ENCODE peak calls at places on chromosomes 16 and 17, in seven cellular contexts. A, G, Q, U, X, L and T are unnamed samples.

GRCh38 chr16:78353610-78354009 is 254.2 kb downstream of the WWOX start:
- DNase-seq in G (no peak), L (no peak), Q (no peak), X (no peak), U (no peak), A (no peak), T (peak)

GRCh38 chr17:76905836-76906235 is 37.6 kb downstream of the MGAT5B start:
- DNase-seq in Q (no peak), X (no peak), G (no peak), U (no peak), L (no peak), A (no peak), T (no peak)

GRCh38 chr17:61064087-61064951 is 335.3 kb upstream of the TBX2 start:
- DNase-seq in X (no peak), Q (no peak), G (no peak), L (no peak), A (no peak), U (no peak), T (no peak)

GRCh38 chr17:50947844-50948514 is 81.8 kb upstream of the TOB1 start:
- DNase-seq in L (peak), A (peak), U (peak), Q (peak), G (peak), X (peak), T (peak)

GRCh38 chr17:45948881-45949624 is 50.0 kb upstream of the STH start:
- DNase-seq in Q (peak), L (peak), X (peak), A (peak), G (peak), U (peak), T (peak)

GRCh38 chr17:28549274-28550132 is 2.9 kb downstream of the UNC119 start:
- DNase-seq in X (no peak), G (no peak), Q (no peak), A (no peak), L (no peak), U (no peak), T (no peak)

GRCh38 chr16:85974428-85975375 is 75.7 kb downstream of the IRF8 start:
- DNase-seq in Q (no peak), A (no peak), G (no peak), L (peak), X (no peak), U (no peak), T (no peak)

GRCh38 chr16:11004957-11005610 is 60.7 kb downstream of the CLEC16A start:
- DNase-seq in Q (no peak), A (no peak), G (no peak), L (no peak), U (no peak), X (no peak), T (peak)

GRCh38 chr17:29412780-29413565 is 22.8 kb downstream of the TAOK1 start:
- DNase-seq in Q (no peak), X (peak), A (no peak), L (no peak), U (no peak), G (no peak), T (no peak)

GRCh38 chr17:60158751-60159478 is 9.1 kb downstream of the CA4 start:
- DNase-seq in L (no peak), G (no peak), X (no peak), A (no peak), Q (no peak), U (no peak), T (no peak)

GRCh38 chr17:59165933-59166342 is 10.4 kb downstream of the PRR11 start:
- DNase-seq in G (no peak), L (peak), U (peak), X (no peak), Q (no peak), A (no peak), T (peak)

GRCh38 chr16:30112197-30113030 is 923 bp downstream of the GDPD3 start:
- DNase-seq in A (peak), Q (peak), L (peak), U (peak), G (peak), X (peak), T (peak)

GRCh38 chr17:6231886-6232767 is 161.9 kb downstream of the WSCD1 start:
- DNase-seq in G (no peak), A (no peak), L (no peak), Q (no peak), U (no peak), X (no peak), T (no peak)

GRCh38 chr16:89829630-89830437 is 1.6 kb downstream of the SPIRE2 start:
- DNase-seq in L (no peak), X (no peak), G (no peak), U (no peak), Q (no peak), A (peak), T (no peak)

GRCh38 chr16:17605784-17606183 is 135.0 kb upstream of the XYLT1 start:
- DNase-seq in X (no peak), Q (no peak), G (no peak), U (no peak), A (no peak), L (no peak), T (no peak)

GRCh38 chr16:59146140-59146539 is 412.0 kb upstream of the GOT2 start:
- DNase-seq in G (no peak), A (no peak), U (no peak), Q (no peak), L (no peak), X (no peak), T (no peak)

GRCh38 chr16:51404386-51404785 is 253.3 kb upstream of the SALL1 start:
- DNase-seq in X (no peak), U (no peak), Q (no peak), A (no peak), L (no peak), G (no peak), T (no peak)

GRCh38 chr16:9489823-9490467 is 398.5 kb downstream of the HAPSTR1 start:
- DNase-seq in G (peak), U (no peak), Q (peak), L (no peak), X (no peak), A (peak), T (peak)

GRCh38 chr16:23225634-23226033 is 43.1 kb downstream of the SCNN1G start:
- DNase-seq in Q (no peak), L (no peak), U (no peak), X (no peak), G (no peak), A (no peak), T (no peak)

GRCh38 chr17:47203984-47204721 is 5.0 kb upstream of the MYL4 start:
- DNase-seq in U (no peak), X (no peak), L (no peak), Q (no peak), G (no peak), A (no peak), T (no peak)

GRCh38 chr17:7820231-7820630 is 13.8 kb upstream of the KDM6B start:
- DNase-seq in X (no peak), L (no peak), A (no peak), G (no peak), Q (no peak), U (no peak), T (no peak)

GRCh38 chr17:81416612-81417011 is 21.4 kb downstream of the BAHCC1 start:
- DNase-seq in A (no peak), Q (no peak), X (no peak), G (no peak), U (no peak), L (no peak), T (no peak)

GRCh38 chr16:733382-734207 is 6.7 kb downstream of the HAGHL start:
- DNase-seq in L (no peak), X (no peak), U (no peak), A (no peak), Q (no peak), G (no peak), T (no peak)

GRCh38 chr17:73720187-73720834 is 76.1 kb upstream of the SDK2 start:
- DNase-seq in G (no peak), L (no peak), Q (no peak), A (no peak), U (no peak), X (no peak), T (no peak)

GRCh38 chr16:46972971-46973456 is 460 bp downstream of the DNAJA2 start:
- DNase-seq in U (peak), L (peak), G (peak), Q (peak), X (peak), A (peak), T (peak)

GRCh38 chr17:48241131-48241591 is 133.6 kb downstream of the SNX11 start:
- DNase-seq in U (peak), Q (peak), G (no peak), L (no peak), X (no peak), A (peak), T (no peak)

GRCh38 chr16:18932243-18932997 is 6.2 kb upstream of the SMG1 start:
- DNase-seq in G (no peak), A (no peak), L (no peak), Q (no peak), X (no peak), U (no peak), T (peak)

GRCh38 chr16:72924487-72924886 is 123.4 kb downstream of the ZFHX3 start:
- DNase-seq in L (no peak), Q (no peak), U (no peak), A (no peak), X (no peak), G (no peak), T (no peak)

GRCh38 chr16:81210807-81211206 is 27.7 kb upstream of the BCO1 start:
- DNase-seq in A (no peak), U (no peak), G (no peak), X (no peak), L (no peak), Q (no peak), T (no peak)

GRCh38 chr17:19382581-19383444 is 4.2 kb downstream of the MFAP4 start:
- DNase-seq in A (no peak), G (no peak), Q (no peak), X (no peak), U (no peak), L (no peak), T (no peak)

GRCh38 chr17:74212262-74212912 is 984 bp upstream of the TTYH2 start:
- DNase-seq in U (no peak), L (no peak), Q (peak), G (peak), A (peak), X (no peak), T (no peak)

GRCh38 chr16:66166451-66166850 is 200.0 kb upstream of the CDH5 start:
- DNase-seq in U (no peak), G (no peak), X (no peak), A (no peak), Q (no peak), L (no peak), T (no peak)

GRCh38 chr17:19707728-19708221 is 8.6 kb downstream of the SLC47A2 start:
- DNase-seq in X (no peak), U (no peak), Q (no peak), A (peak), G (no peak), L (no peak), T (peak)

GRCh38 chr17:39461911-39462641 is 790 bp downstream of the CDK12 start:
- DNase-seq in G (no peak), L (peak), A (peak), Q (no peak), U (no peak), X (no peak), T (no peak)

GRCh38 chr16:12869681-12870427 is 31.5 kb upstream of the SHISA9 start:
- DNase-seq in Q (no peak), G (no peak), A (no peak), U (no peak), L (no peak), X (no peak), T (no peak)

GRCh38 chr16:2009791-2010510 is at the start of gene ZNF598:
- DNase-seq in Q (peak), A (peak), G (peak), U (peak), X (peak), L (peak), T (peak)
- TF ChIP-seq CTCF in Q (no peak), A (no peak), G (no peak), U (no peak), X (no peak), L (no peak), T (no peak)

GRCh38 chr16:84292032-84292431 is 2.6 kb upstream of the WFDC1 start:
- DNase-seq in A (no peak), X (no peak), U (no peak), G (no peak), L (no peak), Q (no peak), T (no peak)

GRCh38 chr16:84288902-84289301 is 5.8 kb upstream of the WFDC1 start:
- DNase-seq in G (no peak), U (no peak), L (no peak), Q (no peak), A (no peak), X (no peak), T (no peak)

GRCh38 chr16:84295203-84295850 is 649 bp downstream of the WFDC1 start:
- DNase-seq in Q (no peak), L (no peak), X (no peak), A (no peak), G (no peak), U (no peak), T (no peak)

GRCh38 chr16:84294196-84295142 is at the start of gene WFDC1:
- DNase-seq in X (peak), A (peak), L (no peak), G (no peak), U (no peak), Q (peak), T (peak)

DNA sequence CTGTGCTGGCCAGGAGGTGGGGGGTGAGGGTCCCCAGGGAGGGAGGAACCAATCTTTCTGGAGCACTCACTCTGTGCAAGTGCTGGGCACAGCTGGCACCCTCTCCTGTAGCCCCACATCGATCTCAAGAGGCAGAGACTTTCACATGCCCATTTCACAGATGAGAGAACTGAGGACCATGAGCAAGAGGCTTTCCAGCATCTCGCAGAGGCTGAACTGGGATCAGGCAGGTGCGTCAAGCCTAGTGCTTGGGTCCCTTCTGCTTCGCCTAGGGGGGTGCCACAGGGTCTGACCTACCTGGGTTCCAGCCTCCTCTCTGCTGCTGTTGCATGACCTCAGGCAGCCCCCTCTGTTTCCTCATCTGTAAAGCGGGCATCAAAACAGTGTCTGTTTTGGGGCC is 1.3 kb upstream of the WFDC1 start:
- DNase-seq in Q (no peak), X (no peak), L (no peak), U (no peak), A (no peak), G (no peak), T (no peak)
- H3K27ac ChIP-seq in Q (no peak), X (no peak), L (no peak), U (no peak), A (no peak), G (no peak), T (no peak)

DNA sequence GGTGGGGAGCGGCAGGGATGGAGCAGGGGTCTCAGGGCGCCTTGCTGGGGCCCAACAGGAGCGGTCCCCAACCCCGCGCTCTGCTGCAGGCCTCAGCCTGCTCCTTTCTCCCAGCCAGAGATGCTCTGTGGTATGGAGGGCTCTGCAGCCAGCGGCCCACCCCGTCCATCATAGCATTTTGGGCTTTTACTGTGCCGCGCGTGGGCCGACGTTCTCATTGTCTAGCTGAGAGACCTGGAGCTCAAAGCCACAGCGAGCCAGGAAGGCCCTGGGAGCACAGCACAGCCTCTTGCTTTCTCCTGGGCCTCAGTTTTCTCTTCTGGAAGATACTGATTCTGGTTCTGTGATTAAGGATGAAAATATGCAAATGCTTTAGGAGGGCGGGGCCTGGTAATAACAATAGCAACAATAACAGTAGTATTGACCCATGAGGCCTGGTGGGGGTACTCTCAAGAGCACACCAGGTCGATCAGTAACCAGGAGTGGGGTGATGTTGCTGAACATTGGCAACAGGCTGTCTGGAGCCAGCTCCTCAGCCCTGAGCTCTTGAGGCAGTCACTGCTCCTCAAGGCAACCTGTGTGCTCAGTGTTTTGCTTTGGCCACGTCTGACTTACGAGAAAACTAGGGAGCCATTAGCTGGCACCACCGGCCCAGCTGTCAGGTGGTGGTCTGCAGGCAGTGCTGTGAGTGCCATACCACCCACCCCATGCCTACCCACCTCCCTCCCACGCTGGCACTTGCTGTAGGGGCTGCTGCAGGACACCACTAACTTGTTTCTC is 1.1 kb upstream of the RASD1 start:
- DNase-seq in L (no peak), X (peak), Q (no peak), G (peak), U (no peak), A (no peak), T (no peak)
- TF ChIP-seq CTCF in L (no peak), X (no peak), Q (no peak), G (no peak), U (peak), A (no peak), T (no peak)

GRCh38 chr17:41060052-41060604 is at the start of gene KRTAP2-3:
- DNase-seq in U (peak), L (no peak), G (no peak), A (no peak), X (no peak), Q (no peak), T (no peak)

GRCh38 chr17:41063449-41063848 is 2.2 kb downstream of the KRTAP2-4 start:
- DNase-seq in L (no peak), A (no peak), G (no peak), X (no peak), Q (no peak), U (no peak), T (no peak)

GRCh38 chr17:41064301-41064700 is 1.4 kb downstream of the KRTAP2-4 start:
- DNase-seq in U (no peak), A (no peak), G (no peak), X (no peak), Q (no peak), L (no peak), T (no peak)

GRCh38 chr17:41058741-41059140 is 1.2 kb downstream of the KRTAP2-3 start:
- DNase-seq in G (no peak), L (no peak), X (no peak), A (no peak), U (no peak), Q (no peak), T (no peak)

GRCh38 chr17:41061969-41062368 is 2.1 kb upstream of the KRTAP2-3 start:
- DNase-seq in A (no peak), L (no peak), Q (no peak), X (no peak), G (no peak), U (no peak), T (no peak)
- H3K27ac ChIP-seq in A (no peak), L (no peak), Q (no peak), X (no peak), G (no peak), U (no peak), T (no peak)

DNA sequence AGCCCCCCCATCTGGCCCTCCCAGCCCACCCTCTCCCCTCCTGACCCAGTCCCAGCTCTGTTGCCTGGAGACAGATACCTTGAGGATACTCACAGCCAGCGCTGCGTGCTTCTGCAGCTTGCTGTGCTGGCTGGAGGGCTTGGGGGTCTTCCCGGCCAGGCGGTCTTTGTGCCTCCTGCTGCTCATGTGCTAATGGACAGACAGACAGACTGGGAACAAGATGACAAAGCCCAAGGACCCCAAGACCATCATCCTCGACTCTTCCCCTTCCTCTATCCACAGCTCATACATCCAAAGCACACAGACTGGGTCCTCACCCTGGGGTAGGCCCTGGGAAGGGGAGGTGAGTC is 7.6 kb downstream of the NKIRAS2 start:
- DNase-seq in X (no peak), G (no peak), A (no peak), U (no peak), Q (no peak), L (no peak), T (no peak)
- TF ChIP-seq CTCF in X (no peak), G (no peak), A (no peak), U (no peak), Q (no peak), L (no peak), T (no peak)

GRCh38 chr17:3910420-3911270 is 5.6 kb downstream of the P2RX1 start:
- DNase-seq in Q (no peak), A (no peak), L (no peak), X (no peak), U (no peak), G (no peak), T (no peak)
- H3K27ac ChIP-seq in Q (no peak), A (no peak), L (no peak), X (no peak), U (no peak), G (no peak), T (no peak)

GRCh38 chr16:48978501-48978900 is 303.1 kb downstream of the CBLN1 start:
- DNase-seq in L (no peak), Q (no peak), G (no peak), X (no peak), A (no peak), U (no peak), T (no peak)
- TF ChIP-seq CTCF in L (no peak), Q (no peak), G (no peak), X (no peak), A (no peak), U (no peak), T (no peak)

DNA sequence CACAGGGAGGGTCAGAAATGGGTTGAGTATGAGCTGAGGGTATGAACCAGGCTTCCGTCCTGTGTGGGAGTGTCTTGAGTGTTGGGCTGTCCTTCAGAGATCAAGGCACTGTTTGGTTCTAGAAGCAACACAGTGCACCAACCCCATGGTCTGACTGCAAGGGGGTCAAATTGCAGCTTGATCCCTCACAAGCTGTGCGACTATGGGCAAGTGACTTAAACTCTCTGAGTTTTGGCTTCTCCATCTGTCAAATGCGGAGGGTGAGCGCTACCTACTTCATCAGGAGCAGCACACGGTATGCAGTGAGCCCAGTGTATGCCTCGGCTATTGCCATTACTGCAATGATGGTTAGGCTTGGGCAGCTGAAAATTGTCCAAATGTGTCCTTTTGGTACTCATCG is 21.0 kb downstream of the SEC14L5 start:
- DNase-seq in A (no peak), U (no peak), X (no peak), G (no peak), Q (no peak), L (no peak), T (no peak)
- H3K27ac ChIP-seq in A (no peak), U (no peak), X (no peak), G (no peak), Q (no peak), L (no peak), T (no peak)